ENCODE peak calls at places on chromosome 2, in five cellular contexts. J is MG63, H is AG10803, F is GM04503, X is IMR-90. Z is an unnamed sample.

GRCh38 chr2:35410431-35411061 is 945.0 kb upstream of the CRIM1 start:
- DNase-seq in X (peak), H (peak), J (peak), F (no peak), Z (peak)

GRCh38 chr2:20362701-20363435 is 12.2 kb upstream of the PUM2 start:
- DNase-seq in X (no peak), J (no peak), F (no peak), H (no peak), Z (no peak)

GRCh38 chr2:74174909-74175308 is 3.8 kb downstream of the MOB1A start:
- DNase-seq in J (no peak), X (no peak), H (no peak), F (no peak), Z (no peak)

GRCh38 chr2:39524756-39525635 is 87.9 kb upstream of the MAP4K3 start:
- DNase-seq in X (no peak), J (peak), H (peak), F (no peak), Z (no peak)

GRCh38 chr2:56077352-56077915 is 106.4 kb upstream of the CCDC85A start:
- DNase-seq in F (no peak), X (peak), H (peak), J (no peak), Z (no peak)

GRCh38 chr2:175025233-175025632 is 20.1 kb upstream of the CHN1 start:
- DNase-seq in J (no peak), X (no peak), H (no peak), F (no peak), Z (no peak)

GRCh38 chr2:45156605-45157004 is 147.4 kb upstream of the SIX2 start:
- DNase-seq in X (no peak), F (no peak), J (no peak), H (no peak), Z (no peak)

GRCh38 chr2:146734042-146734715 is 1110.7 kb upstream of the ACVR2A start:
- DNase-seq in X (peak), H (peak), F (peak), J (no peak), Z (peak)

Z was measured in NCI-H1105.